ENCODE peak calls at places on chromosomes 6 and 20, in five cellular contexts. D, P, A, S and R are unnamed samples.

GRCh38 chr6:25324076-25324762 is 45.0 kb downstream of the CARMIL1 start:
- DNase-seq in P (no peak), D (no peak), S (no peak), A (no peak), R (no peak)

GRCh38 chr6:9398794-9399373 is 963.5 kb upstream of the SLC35B3 start:
- DNase-seq in D (no peak), S (no peak), P (no peak), A (no peak), R (no peak)

GRCh38 chr6:74044417-74045096 is 348.6 kb downstream of the CD109 start:
- DNase-seq in P (no peak), S (no peak), A (no peak), D (no peak), R (peak)

GRCh38 chr6:158810149-158811095 is 8.7 kb downstream of the EZR start:
- DNase-seq in A (no peak), P (no peak), S (no peak), D (no peak), R (no peak)

GRCh38 chr6:147507162-147508072 is 1.1 kb upstream of the SAMD5 start:
- DNase-seq in S (no peak), A (peak), D (no peak), P (no peak), R (peak)

GRCh38 chr6:157302761-157303160 is 20.6 kb downstream of the TMEM242 start:
- DNase-seq in A (no peak), S (no peak), D (no peak), P (no peak), R (no peak)

GRCh38 chr20:63404129-63405085 is 43.3 kb upstream of the CHRNA4 start:
- DNase-seq in S (no peak), D (no peak), P (no peak), A (no peak), R (no peak)

GRCh38 chr6:20826378-20826777 is 292.1 kb downstream of the CDKAL1 start:
- DNase-seq in D (no peak), S (no peak), A (no peak), P (no peak), R (no peak)

GRCh38 chr6:29942275-29943052 is at the start of gene HLA-A:
- DNase-seq in D (peak), A (peak), S (peak), P (peak), R (peak)

GRCh38 chr6:147222160-147222838 is 18.1 kb downstream of the STXBP5 start:
- DNase-seq in S (no peak), P (no peak), A (no peak), D (no peak), R (peak)

GRCh38 chr6:116267879-116268588 is 11.7 kb downstream of the TSPYL1 start:
- DNase-seq in S (no peak), D (no peak), A (no peak), P (no peak), R (no peak)

GRCh38 chr6:134175532-134176282 is 123.3 kb upstream of the SLC2A12 start:
- DNase-seq in A (no peak), P (peak), S (no peak), D (peak), R (peak)

GRCh38 chr6:170092826-170093225 is 198.1 kb downstream of the DLL1 start:
- DNase-seq in A (no peak), S (no peak), P (no peak), D (no peak), R (no peak)

GRCh38 chr20:52974155-52974554 is 2.0 kb downstream of the TSHZ2 start:
- DNase-seq in P (no peak), A (no peak), D (no peak), S (no peak), R (no peak)

GRCh38 chr20:41348430-41349172 is 8.0 kb downstream of the LPIN3 start:
- DNase-seq in S (no peak), A (no peak), P (no peak), D (no peak), R (no peak)

GRCh38 chr6:137175157-137175889 is 1.9 kb upstream of the IL22RA2 start:
- DNase-seq in S (no peak), D (no peak), P (no peak), A (no peak), R (no peak)

GRCh38 chr6:106360989-106361430 is 493 bp downstream of the CRYBG1 start:
- DNase-seq in A (no peak), S (peak), P (no peak), D (peak), R (peak)

GRCh38 chr6:79750806-79751205 is 119.7 kb downstream of the SH3BGRL2 start:
- DNase-seq in A (no peak), S (no peak), D (no peak), P (no peak), R (no peak)

GRCh38 chr6:43793154-43793874 is 23.3 kb downstream of the VEGFA start:
- DNase-seq in A (no peak), P (no peak), S (no peak), D (no peak), R (no peak)

GRCh38 chr6:114051031-114051430 is 80.1 kb upstream of the HDAC2 start:
- DNase-seq in P (no peak), A (no peak), D (no peak), S (no peak), R (no peak)

GRCh38 chr6:136582702-136583471 is 32.7 kb upstream of the MAP7 start:
- DNase-seq in D (no peak), P (no peak), S (no peak), A (peak), R (peak)

GRCh38 chr6:90097357-90097756 is 199.3 kb downstream of the BACH2 start:
- DNase-seq in P (no peak), D (no peak), A (no peak), S (no peak), R (no peak)

GRCh38 chr6:156741287-156742073 is 35.7 kb upstream of the ARID1B start:
- DNase-seq in A (no peak), S (no peak), P (no peak), D (no peak), R (no peak)

GRCh38 chr6:35082046-35082732 is 59.0 kb downstream of the TCP11 start:
- DNase-seq in S (no peak), D (no peak), P (no peak), A (no peak), R (no peak)

GRCh38 chr20:23237166-23237565 is 113.4 kb upstream of the NXT1 start:
- DNase-seq in P (no peak), S (no peak), A (no peak), D (no peak), R (no peak)

GRCh38 chr20:1959156-1959555 is 34.7 kb downstream of the PDYN start:
- DNase-seq in D (no peak), S (no peak), P (no peak), A (no peak), R (no peak)

GRCh38 chr6:132357120-132357519 is 44.2 kb downstream of the MOXD1 start:
- DNase-seq in S (no peak), P (no peak), D (no peak), A (no peak), R (peak)